ENCODE peak calls at places on chromosomes 12 and 14, in five cellular contexts. T, I, W, Z and Y are unnamed samples.

GRCh38 chr12:75814856-75815754 is 216.5 kb downstream of the PHLDA1 start:
- DNase-seq in T (no peak), I (no peak), W (no peak), Z (peak; percentile 97), Y (no peak)

GRCh38 chr14:92209141-92209540 is 87.4 kb downstream of the CPSF2 start:
- DNase-seq in T (no peak), I (no peak), W (no peak), Z (no peak), Y (no peak)

GRCh38 chr12:65876898-65877721 is 52.8 kb downstream of the HMGA2 start:
- DNase-seq in T (no peak), I (no peak), W (no peak), Z (peak; percentile 65), Y (no peak)

GRCh38 chr12:52899338-52900035 is 5.4 kb downstream of the KRT8 start:
- DNase-seq in T (no peak), I (no peak), W (no peak), Z (no peak), Y (no peak)

GRCh38 chr12:117045175-117045997 is 53.8 kb downstream of the TESC start:
- DNase-seq in T (no peak), I (no peak), W (no peak), Z (no peak), Y (no peak)

GRCh38 chr14:72254940-72255472 is 322.8 kb downstream of the RGS6 start:
- DNase-seq in T (no peak), I (no peak), W (no peak), Z (no peak), Y (no peak)

GRCh38 chr12:40534828-40535227 is 157.4 kb upstream of the CNTN1 start:
- DNase-seq in T (no peak), I (no peak), W (no peak), Z (no peak), Y (no peak)

GRCh38 chr12:72273851-72274284 is 1.7 kb downstream of the TRHDE start:
- DNase-seq in T (no peak), I (peak; percentile 67), W (no peak), Z (no peak), Y (no peak)

GRCh38 chr14:93719234-93719633 is 69.1 kb downstream of the PRIMA1 start:
- DNase-seq in T (no peak), I (peak; percentile 45), W (no peak), Z (no peak), Y (peak; percentile 67)

GRCh38 chr14:71139058-71139946 is 232.0 kb downstream of the PCNX1 start:
- DNase-seq in T (peak; percentile 31), I (peak; percentile 72), W (peak; percentile 57), Z (peak; percentile 70), Y (no peak)

GRCh38 chr12:89768586-89769482 is 60.2 kb upstream of the ATP2B1 start:
- DNase-seq in T (no peak), I (no peak), W (no peak), Z (no peak), Y (no peak)

GRCh38 chr12:48067250-48067938 is 38.5 kb downstream of the SENP1 start:
- DNase-seq in T (no peak), I (no peak), W (no peak), Z (no peak), Y (no peak)

GRCh38 chr12:1776139-1776975 is 44.0 kb upstream of the LRTM2 start:
- DNase-seq in T (no peak), I (no peak), W (no peak), Z (peak; percentile 52), Y (no peak)